ENCODE peak calls at places on chromosomes 2 and 18, in five cellular contexts. J, Q, L, X and I are unnamed samples.

GRCh38 chr2:98701230-98701629 is 29.7 kb downstream of the MGAT4A start:
- DNase-seq in J (no peak), Q (peak), L (no peak), X (no peak), I (no peak)

GRCh38 chr2:44615950-44616518 is 254.3 kb downstream of the CAMKMT start:
- DNase-seq in J (no peak), Q (no peak), L (peak), X (no peak), I (no peak)

GRCh38 chr2:98027955-98028593 is 32.3 kb upstream of the TMEM131 start:
- DNase-seq in J (peak), Q (no peak), L (no peak), X (no peak), I (no peak)

GRCh38 chr2:106011993-106012392 is 182.1 kb downstream of the UXS1 start:
- DNase-seq in J (no peak), Q (no peak), L (no peak), X (no peak), I (no peak)

GRCh38 chr2:50143822-50144575 is 887.9 kb downstream of the NRXN1 start:
- DNase-seq in J (peak), Q (peak), L (peak), X (peak), I (no peak)

GRCh38 chr2:82340578-82341053 is 2036.1 kb upstream of the LRRTM1 start:
- DNase-seq in J (no peak), Q (no peak), L (no peak), X (no peak), I (no peak)

GRCh38 chr18:9147440-9148238 is 11.1 kb downstream of the ANKRD12 start:
- DNase-seq in J (peak), Q (peak), L (peak), X (peak), I (no peak)

GRCh38 chr2:219252084-219252483 is 959 bp upstream of the TUBA4B start:
- DNase-seq in J (peak), Q (peak), L (peak), X (no peak), I (no peak)

GRCh38 chr18:35611518-35611917 is 30.0 kb downstream of the GALNT1 start:
- DNase-seq in J (no peak), Q (no peak), L (no peak), X (no peak), I (no peak)

GRCh38 chr2:112480540-112481049 is 1.4 kb upstream of the TTL start:
- DNase-seq in J (no peak), Q (no peak), L (peak), X (no peak), I (no peak)

GRCh38 chr18:57110295-57110694 is 36.6 kb upstream of the BOD1L2 start:
- DNase-seq in J (no peak), Q (peak), L (no peak), X (no peak), I (no peak)

GRCh38 chr2:55033076-55033742 is 17.0 kb downstream of the RTN4 start:
- DNase-seq in J (no peak), Q (no peak), L (no peak), X (no peak), I (no peak)

GRCh38 chr2:99940963-99941362 is 201.4 kb downstream of the AFF3 start:
- DNase-seq in J (peak), Q (no peak), L (no peak), X (no peak), I (no peak)

GRCh38 chr2:120442923-120443571 is 97.1 kb downstream of the INHBB start:
- DNase-seq in J (no peak), Q (peak), L (no peak), X (no peak), I (no peak)

GRCh38 chr2:189402932-189403331 is 38.3 kb upstream of the WDR75 start:
- DNase-seq in J (peak), Q (peak), L (no peak), X (no peak), I (no peak)